ENCODE peak calls at places on chromosome 11, in ten cellular contexts. R, J, H, L, Z, X, A, N, K and Q are unnamed samples.

GRCh38 chr11:86548278-86548917 is 124.0 kb downstream of the ME3 start:
- DNase-seq in R (peak; percentile 64), J (no peak), H (no peak), L (no peak), Z (no peak), X (no peak), A (no peak), N (no peak), K (no peak), Q (no peak)

GRCh38 chr11:96207459-96208449 is 135.2 kb downstream of the MAML2 start:
- DNase-seq in R (peak; percentile 89), J (no peak), H (no peak), L (no peak), Z (no peak), X (no peak), A (peak; percentile 57), N (peak; percentile 45), K (no peak), Q (no peak)

GRCh38 chr11:83292709-83293435 is 6.7 kb upstream of the CCDC90B start:
- DNase-seq in R (peak; percentile 46), J (peak; percentile 25), H (no peak), L (no peak), Z (no peak), X (peak; percentile 33), A (peak; percentile 75), N (no peak), K (peak; percentile 39), Q (no peak)

GRCh38 chr11:15927196-15927865 is 429.0 kb downstream of the SOX6 start:
- DNase-seq in R (no peak), J (no peak), H (no peak), L (no peak), Z (no peak), X (no peak), A (no peak), N (no peak), K (no peak), Q (no peak)

GRCh38 chr11:128902515-128903066 is 11.4 kb downstream of the KCNJ5 start:
- DNase-seq in R (no peak), J (no peak), H (no peak), L (no peak), Z (no peak), X (no peak), A (no peak), N (peak; percentile 14), K (no peak), Q (no peak)

GRCh38 chr11:133894956-133895549 is 49.7 kb upstream of the SPATA19 start:
- DNase-seq in R (no peak), J (no peak), H (no peak), L (peak; percentile 15), Z (no peak), X (no peak), A (peak; percentile 3), N (no peak), K (no peak), Q (no peak)

GRCh38 chr11:106344392-106344791 is 266.9 kb downstream of the AASDHPPT start:
- DNase-seq in R (no peak), J (no peak), H (no peak), L (no peak), Z (no peak), X (no peak), A (no peak), N (no peak), K (no peak), Q (no peak)

GRCh38 chr11:14300661-14301304 is 58.2 kb downstream of the RRAS2 start:
- DNase-seq in R (peak; percentile 88), J (peak; percentile 63), H (peak; percentile 17), L (peak; percentile 44), Z (peak; percentile 26), X (peak; percentile 52), A (peak; percentile 27), N (no peak), K (peak; percentile 42), Q (peak; percentile 33)

GRCh38 chr11:33965032-33965431 is 73.2 kb upstream of the LMO2 start:
- DNase-seq in R (no peak), J (no peak), H (no peak), L (no peak), Z (no peak), X (no peak), A (no peak), N (no peak), K (no peak), Q (no peak)

GRCh38 chr11:33970984-33971466 is 79.1 kb upstream of the LMO2 start:
- DNase-seq in R (peak; percentile 72), J (peak; percentile 35), H (no peak), L (peak; percentile 30), Z (peak; percentile 26), X (peak; percentile 59), A (peak; percentile 43), N (no peak), K (peak; percentile 64), Q (peak; percentile 58)

DNA sequence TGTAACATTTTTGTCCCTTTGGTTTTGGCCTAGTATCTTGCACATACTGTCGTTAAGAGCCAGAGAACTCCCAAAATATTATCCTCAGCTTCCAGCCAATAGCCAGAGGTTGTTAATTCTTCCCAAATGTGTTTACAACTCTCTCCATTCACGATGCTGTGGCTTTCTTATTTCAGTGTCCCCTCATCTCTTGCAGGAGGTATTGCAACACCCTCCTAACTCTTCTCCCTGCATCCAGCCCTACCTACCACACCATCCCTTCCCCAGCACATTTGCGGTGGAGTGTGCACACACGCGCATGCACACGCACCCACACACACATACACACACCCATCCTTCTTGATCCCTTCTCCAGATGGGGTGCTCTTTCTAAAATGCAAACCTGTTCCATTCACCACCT is 75.6 kb upstream of the LMO2 start:
- DNase-seq in R (no peak), J (no peak), H (no peak), L (no peak), Z (no peak), X (no peak), A (no peak), N (no peak), K (no peak), Q (no peak)
- H3K4me1 ChIP-seq in R (no peaks in the 10 kb centered on the region), J (no peaks in the 10 kb centered on the region), H (no peaks in the 10 kb centered on the region), L (peaks cover 4% of the 10 kb centered on the region), Z (no peaks in the 10 kb centered on the region), X (no peaks in the 10 kb centered on the region), A (no peaks in the 10 kb centered on the region), N (no peaks in the 10 kb centered on the region), K (peaks cover 2% of the 10 kb centered on the region), Q (no peaks in the 10 kb centered on the region)

GRCh38 chr11:10072142-10072541 is 221.9 kb downstream of the SBF2 start:
- DNase-seq in R (no peak), J (no peak), H (no peak), L (no peak), Z (no peak), X (no peak), A (no peak), N (no peak), K (no peak), Q (no peak)

GRCh38 chr11:10075141-10075540 is 218.9 kb downstream of the SBF2 start:
- DNase-seq in R (no peak), J (no peak), H (no peak), L (no peak), Z (no peak), X (no peak), A (no peak), N (no peak), K (no peak), Q (no peak)

GRCh38 chr11:10072841-10073240 is 221.2 kb downstream of the SBF2 start:
- DNase-seq in R (no peak), J (no peak), H (no peak), L (no peak), Z (no peak), X (no peak), A (no peak), N (no peak), K (no peak), Q (no peak)

GRCh38 chr11:10080134-10080533 is 213.9 kb downstream of the SBF2 start:
- DNase-seq in R (no peak), J (no peak), H (no peak), L (no peak), Z (no peak), X (no peak), A (no peak), N (no peak), K (no peak), Q (no peak)

GRCh38 chr11:10076458-10077141 is 217.4 kb downstream of the SBF2 start:
- DNase-seq in R (peak; percentile 28), J (no peak), H (no peak), L (peak; percentile 47), Z (no peak), X (peak; percentile 54), A (peak; percentile 65), N (peak; percentile 36), K (peak; percentile 19), Q (peak; percentile 48)
- TF ChIP-seq CTCF in R (peak; percentile 51), J (no peak), H (no peak), L (no peak), Z (peak; percentile 39), X (peak; percentile 49), A (peak; percentile 87), N (peak; percentile 33), K (peak; percentile 27), Q (peak; percentile 38)

DNA sequence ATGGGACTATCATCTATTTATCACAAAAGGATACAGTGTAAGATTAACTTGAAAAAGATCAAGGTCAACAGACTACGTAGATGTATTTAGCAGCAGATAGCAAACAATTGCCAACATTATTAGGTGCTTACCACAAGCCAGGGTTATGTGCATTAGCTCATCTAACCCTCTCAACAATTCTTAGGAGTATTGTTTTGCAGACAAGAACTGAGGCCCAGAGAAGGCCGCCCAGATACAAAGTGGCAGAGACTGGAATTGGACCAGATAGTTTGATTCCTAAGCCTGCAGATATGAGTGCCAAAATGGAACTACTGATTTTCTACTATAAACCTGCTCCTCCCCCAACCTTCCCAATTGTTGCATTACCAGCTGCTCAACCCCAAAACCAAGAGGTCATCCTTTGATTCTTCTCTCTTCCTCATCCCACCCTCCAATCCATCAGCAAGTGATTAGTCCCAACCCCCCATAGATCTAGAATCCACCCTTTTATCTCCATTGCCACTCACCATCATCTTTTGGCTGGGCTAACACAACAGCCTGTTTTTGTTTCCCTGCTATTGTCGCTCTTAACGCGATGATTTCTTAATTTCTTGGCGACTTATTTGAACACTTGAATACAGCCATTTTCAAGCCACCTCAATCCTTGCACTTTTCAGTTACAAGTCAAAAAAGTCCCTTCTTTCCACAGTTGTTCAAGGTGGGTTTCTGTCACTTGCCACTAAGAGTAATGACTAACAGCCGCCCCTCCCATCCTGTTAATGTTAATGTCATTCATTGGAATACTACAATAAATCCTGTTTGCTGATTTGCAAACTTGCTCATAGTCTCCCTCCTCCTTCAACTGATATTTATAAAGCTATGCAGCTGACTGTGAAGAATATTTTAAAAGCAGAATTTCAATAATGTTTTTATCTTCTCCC is 2.7 kb downstream of the TMEM123 start:
- DNase-seq in R (peak; percentile 72), J (no peak), H (no peak), L (no peak), Z (no peak), X (no peak), A (no peak), N (no peak), K (no peak), Q (no peak)
- H3K4me3 ChIP-seq in R (peak overlapping the region; percentile 72), J (no peak overlapping the region), H (no peak overlapping the region), L (no peak overlapping the region), Z (no peak overlapping the region), X (no peak overlapping the region), A (peak overlapping the region; percentile 95), N (no peak overlapping the region), K (no peak overlapping the region), Q (no peak overlapping the region)

DNA sequence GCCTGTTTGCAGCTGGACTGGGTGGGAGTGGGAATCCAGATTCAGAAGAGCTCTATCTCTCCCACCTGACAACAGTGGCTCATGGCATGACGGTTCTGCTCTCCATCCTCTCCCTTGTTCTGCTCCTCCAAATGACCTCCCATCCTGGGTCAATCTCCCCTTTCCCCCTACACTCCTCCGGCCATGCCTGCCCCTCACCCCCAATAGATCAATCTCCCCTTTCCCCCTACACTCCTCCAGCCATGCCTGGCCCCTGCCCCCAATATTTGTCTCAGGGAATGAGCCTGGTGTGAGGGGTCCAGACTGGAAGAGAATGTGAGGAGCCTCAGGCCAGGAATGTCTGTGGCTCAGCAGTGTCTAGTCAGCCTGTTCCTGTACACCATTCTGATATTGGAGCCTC is 30.9 kb upstream of the RIC3 start:
- DNase-seq in R (no peak), J (no peak), H (no peak), L (no peak), Z (no peak), X (no peak), A (no peak), N (no peak), K (no peak), Q (no peak)
- H3K4me1 ChIP-seq in R (no peaks in the 10 kb centered on the region), J (no peaks in the 10 kb centered on the region), H (no peaks in the 10 kb centered on the region), L (no peaks in the 10 kb centered on the region), Z (no peaks in the 10 kb centered on the region), X (no peaks in the 10 kb centered on the region), A (no peaks in the 10 kb centered on the region), N (no peaks in the 10 kb centered on the region), K (no peaks in the 10 kb centered on the region), Q (no peaks in the 10 kb centered on the region)